ENCODE peak calls at places on chromosomes 5 and 9, in four cellular contexts. One of them, this sample, is unnamed.

GRCh38 chr9:107460153-107461023 is 29.2 kb downstream of the KLF4 start:
- DNase-seq in HCEC 1CT: no peak
- DNase-seq in lower leg skin: no peak
- DNase-seq in body of pancreas: no peak
- DNase-seq in this sample: no peak

GRCh38 chr5:65769539-65769938 is 47.5 kb downstream of the NLN start:
- DNase-seq in body of pancreas: no peak
- DNase-seq in lower leg skin: no peak
- DNase-seq in HCEC 1CT: peak; percentile 92
- DNase-seq in this sample: peak; percentile 7

GRCh38 chr5:170576602-170577584 is 73.1 kb downstream of the KCNIP1 start:
- DNase-seq in body of pancreas: no peak
- DNase-seq in lower leg skin: no peak
- DNase-seq in HCEC 1CT: no peak
- DNase-seq in this sample: no peak

GRCh38 chr9:98774746-98775145 is 21.6 kb downstream of the ANKS6 start:
- DNase-seq in lower leg skin: no peak
- DNase-seq in body of pancreas: no peak
- DNase-seq in HCEC 1CT: no peak
- DNase-seq in this sample: no peak

GRCh38 chr5:173743641-173744343 is 127.3 kb upstream of the BOD1 start:
- DNase-seq in body of pancreas: no peak
- DNase-seq in HCEC 1CT: no peak
- DNase-seq in lower leg skin: no peak
- DNase-seq in this sample: no peak

GRCh38 chr9:20236676-20237075 is 385.6 kb downstream of the MLLT3 start:
- DNase-seq in body of pancreas: no peak
- DNase-seq in HCEC 1CT: no peak
- DNase-seq in lower leg skin: no peak
- DNase-seq in this sample: no peak

GRCh38 chr5:181189363-181189961 is 15.5 kb downstream of the TRIM7 start:
- DNase-seq in HCEC 1CT: no peak
- DNase-seq in body of pancreas: no peak
- DNase-seq in lower leg skin: no peak
- DNase-seq in this sample: no peak

GRCh38 chr9:124551472-124552339 is 44.5 kb upstream of the NR5A1 start:
- DNase-seq in HCEC 1CT: peak; percentile 64
- DNase-seq in body of pancreas: peak; percentile 32
- DNase-seq in lower leg skin: no peak
- DNase-seq in this sample: peak; percentile 60

GRCh38 chr5:169933127-169933526 is 47.2 kb downstream of the INSYN2B start:
- DNase-seq in lower leg skin: no peak
- DNase-seq in body of pancreas: no peak
- DNase-seq in HCEC 1CT: no peak
- DNase-seq in this sample: no peak

GRCh38 chr5:141870871-141871270 is 7.3 kb downstream of the PCDH1 start:
- DNase-seq in HCEC 1CT: no peak
- DNase-seq in lower leg skin: no peak
- DNase-seq in body of pancreas: peak; percentile 1
- DNase-seq in this sample: peak; percentile 60

GRCh38 chr9:4038182-4038723 is 261.6 kb downstream of the GLIS3 start:
- DNase-seq in body of pancreas: no peak
- DNase-seq in HCEC 1CT: no peak
- DNase-seq in lower leg skin: no peak
- DNase-seq in this sample: peak; percentile 2

GRCh38 chr5:95715799-95716461 is 15.2 kb upstream of the RHOBTB3 start:
- DNase-seq in body of pancreas: no peak
- DNase-seq in lower leg skin: no peak
- DNase-seq in HCEC 1CT: peak; percentile 90
- DNase-seq in this sample: peak; percentile 63

GRCh38 chr5:88732181-88732633 is 150.8 kb downstream of the MEF2C start:
- DNase-seq in lower leg skin: peak; percentile 40
- DNase-seq in HCEC 1CT: no peak
- DNase-seq in body of pancreas: peak; percentile 47
- DNase-seq in this sample: no peak

GRCh38 chr9:6054280-6055099 is 39.1 kb upstream of the RANBP6 start:
- DNase-seq in HCEC 1CT: peak; percentile 74
- DNase-seq in body of pancreas: peak; percentile 79
- DNase-seq in lower leg skin: peak; percentile 28
- DNase-seq in this sample: peak; percentile 56

GRCh38 chr9:134502261-134503211 is 139.1 kb upstream of the COL5A1 start:
- DNase-seq in HCEC 1CT: peak; percentile 98
- DNase-seq in body of pancreas: peak; percentile 53
- DNase-seq in lower leg skin: no peak
- DNase-seq in this sample: peak; percentile 71

GRCh38 chr5:73540192-73540591 is 25.2 kb downstream of the ANKRA2 start:
- DNase-seq in lower leg skin: no peak
- DNase-seq in body of pancreas: no peak
- DNase-seq in HCEC 1CT: peak; percentile 75
- DNase-seq in this sample: peak; percentile 19

GRCh38 chr9:92720209-92720765 is 44.3 kb downstream of the BICD2 start:
- DNase-seq in body of pancreas: no peak
- DNase-seq in HCEC 1CT: no peak
- DNase-seq in lower leg skin: no peak
- DNase-seq in this sample: no peak

GRCh38 chr5:14906628-14907027 is 35.0 kb upstream of the ANKH start:
- DNase-seq in HCEC 1CT: no peak
- DNase-seq in lower leg skin: no peak
- DNase-seq in body of pancreas: no peak
- DNase-seq in this sample: no peak

GRCh38 chr5:55446690-55447351 is 87.9 kb downstream of the PLPP1 start:
- DNase-seq in HCEC 1CT: no peak
- DNase-seq in lower leg skin: no peak
- DNase-seq in body of pancreas: no peak
- DNase-seq in this sample: no peak

GRCh38 chr5:168939887-168940534 is 360.8 kb upstream of the PANK3 start:
- DNase-seq in lower leg skin: no peak
- DNase-seq in body of pancreas: no peak
- DNase-seq in HCEC 1CT: no peak
- DNase-seq in this sample: no peak

GRCh38 chr9:4939118-4939561 is 45.9 kb upstream of the JAK2 start:
- DNase-seq in body of pancreas: no peak
- DNase-seq in lower leg skin: no peak
- DNase-seq in HCEC 1CT: no peak
- DNase-seq in this sample: no peak

GRCh38 chr9:5629312-5630037 is 568 bp downstream of the RIC1 start:
- DNase-seq in body of pancreas: peak; percentile 50
- DNase-seq in lower leg skin: peak; percentile 42
- DNase-seq in HCEC 1CT: peak; percentile 34
- DNase-seq in this sample: peak; percentile 33

GRCh38 chr9:113580954-113581311 is 117.4 kb downstream of the RGS3 start:
- DNase-seq in HCEC 1CT: no peak
- DNase-seq in lower leg skin: no peak
- DNase-seq in body of pancreas: no peak
- DNase-seq in this sample: no peak

GRCh38 chr9:125126019-125126746 is 17.1 kb downstream of the SCAI start:
- DNase-seq in body of pancreas: peak; percentile 76
- DNase-seq in lower leg skin: peak; percentile 90
- DNase-seq in HCEC 1CT: peak; percentile 99
- DNase-seq in this sample: peak; percentile 72

GRCh38 chr5:159184858-159185381 is 24.4 kb downstream of the RNF145 start:
- DNase-seq in body of pancreas: no peak
- DNase-seq in lower leg skin: no peak
- DNase-seq in HCEC 1CT: peak; percentile 89
- DNase-seq in this sample: no peak

GRCh38 chr9:124621371-124622328 is 114.5 kb upstream of the NR5A1 start:
- DNase-seq in body of pancreas: no peak
- DNase-seq in HCEC 1CT: no peak
- DNase-seq in lower leg skin: no peak
- DNase-seq in this sample: no peak

GRCh38 chr5:317086-317811 is 4.3 kb upstream of the AHRR start:
- DNase-seq in lower leg skin: no peak
- DNase-seq in body of pancreas: no peak
- DNase-seq in HCEC 1CT: peak; percentile 67
- DNase-seq in this sample: peak; percentile 92

GRCh38 chr9:20208156-20208555 is 414.1 kb downstream of the MLLT3 start:
- DNase-seq in lower leg skin: no peak
- DNase-seq in HCEC 1CT: no peak
- DNase-seq in body of pancreas: no peak
- DNase-seq in this sample: no peak

GRCh38 chr5:2532809-2533208 is 218.7 kb downstream of the IRX2 start:
- DNase-seq in lower leg skin: no peak
- DNase-seq in HCEC 1CT: no peak
- DNase-seq in body of pancreas: no peak
- DNase-seq in this sample: no peak

GRCh38 chr5:1447772-1448361 is 2.6 kb upstream of the SLC6A3 start:
- DNase-seq in HCEC 1CT: no peak
- DNase-seq in lower leg skin: no peak
- DNase-seq in body of pancreas: no peak
- DNase-seq in this sample: peak; percentile 90

GRCh38 chr5:138725885-138726457 is 27.3 kb upstream of the CTNNA1 start:
- DNase-seq in body of pancreas: peak; percentile 23
- DNase-seq in lower leg skin: no peak
- DNase-seq in HCEC 1CT: no peak
- DNase-seq in this sample: peak; percentile 46

GRCh38 chr9:98943682-98944129 is at the start of gene COL15A1:
- DNase-seq in HCEC 1CT: no peak
- DNase-seq in lower leg skin: no peak
- DNase-seq in body of pancreas: peak; percentile 12
- DNase-seq in this sample: no peak

This sample was measured in SW480.